ENCODE peak calls at places on chromosomes 2 and 18, in ten cellular contexts. X is activated gamma-delta T cell treated with anti-CD3 and anti-CD28 coated beads, Interleukin-2, amount 50 U/mL, for 16 hours; Q is transverse colon; W is left ventricle myocardium inferior; D is activated CD8-positive, alpha-beta memory T cell treated with anti-CD3 and anti-CD28 coated beads, Interleukin-2, amount 50 U/mL, for 48 hours; K is RKO; E is amniotic epithelial cell; T is hippocampal formation; A is NCI-H1092 treated with DMSO at 0.1 percent for 48 hours; H is T-helper 9 cell. P is an unnamed sample.

GRCh38 chr2:54964271-54964670 is 86.0 kb downstream of the RTN4 start:
- DNase-seq in E (peak), X (no peak), Q (no peak), W (no peak), A (no peak), D (no peak), H (no peak), K (no peak), T (no peak), P (no peak)

GRCh38 chr2:11236335-11236734 is 81.1 kb downstream of the SLC66A3 start:
- DNase-seq in E (peak), A (no peak), T (no peak), X (no peak), W (no peak), K (peak), Q (no peak), D (no peak), H (no peak), P (no peak)

GRCh38 chr2:65294701-65295100 is 67.1 kb downstream of the ACTR2 start:
- DNase-seq in H (no peak), D (no peak), E (no peak), T (no peak), K (no peak), A (no peak), X (no peak), W (no peak), Q (no peak), P (no peak)

GRCh38 chr2:121541495-121541894 is 10.8 kb downstream of the RNU4ATAC start:
- DNase-seq in H (no peak), E (no peak), D (no peak), W (no peak), Q (no peak), X (no peak), A (no peak), K (no peak), T (no peak), P (no peak)

GRCh38 chr18:5515007-5515744 is 28.6 kb downstream of the EPB41L3 start:
- DNase-seq in X (no peak), Q (no peak), A (peak), T (peak), W (no peak), D (no peak), K (no peak), E (no peak), H (no peak), P (no peak)

GRCh38 chr2:10716581-10716980 is 4.8 kb upstream of the ATP6V1C2 start:
- DNase-seq in X (no peak), T (no peak), W (no peak), A (no peak), H (no peak), K (no peak), D (no peak), E (no peak), Q (no peak), P (no peak)

GRCh38 chr2:46632349-46632748 is 153.0 kb downstream of the TMEM247 start:
- DNase-seq in E (peak), X (no peak), H (no peak), D (no peak), A (peak), T (peak), Q (no peak), K (peak), W (no peak), P (no peak)

GRCh38 chr2:9644603-9645002 is 13.8 kb upstream of the YWHAQ start:
- DNase-seq in K (no peak), Q (no peak), D (peak), A (no peak), X (no peak), W (no peak), H (no peak), E (no peak), T (no peak), P (no peak)

GRCh38 chr18:7071600-7071999 is 46.0 kb downstream of the LAMA1 start:
- DNase-seq in Q (no peak), X (no peak), D (no peak), K (no peak), W (no peak), E (peak), T (no peak), H (no peak), A (no peak), P (no peak)

GRCh38 chr2:230719340-230719739 is 6.7 kb downstream of the CAB39 start:
- DNase-seq in H (no peak), D (no peak), T (no peak), E (no peak), W (no peak), X (no peak), K (no peak), A (no peak), Q (no peak), P (no peak)

GRCh38 chr18:54561864-54562263 is 29.2 kb upstream of the DYNAP start:
- DNase-seq in E (no peak), W (no peak), D (no peak), X (no peak), H (no peak), K (no peak), Q (no peak), A (no peak), T (no peak), P (no peak)

GRCh38 chr2:32926708-32927084 is 20.1 kb upstream of the LTBP1 start:
- DNase-seq in A (no peak), D (no peak), X (no peak), E (peak), W (no peak), T (no peak), Q (no peak), K (no peak), H (no peak), P (no peak)

GRCh38 chr2:210189452-210190143 is 18.4 kb upstream of the KANSL1L start:
- DNase-seq in Q (no peak), W (no peak), E (no peak), H (no peak), K (no peak), D (no peak), A (no peak), T (no peak), X (no peak), P (no peak)

GRCh38 chr2:190407246-190407661 is 901 bp upstream of the MFSD6 start:
- DNase-seq in T (peak), E (no peak), H (no peak), K (peak), X (no peak), W (no peak), A (peak), Q (no peak), D (no peak), P (no peak)

GRCh38 chr18:78995740-78996395 is 16.2 kb downstream of the SALL3 start:
- DNase-seq in A (peak), K (no peak), H (no peak), W (no peak), Q (no peak), E (no peak), T (no peak), X (no peak), D (no peak), P (no peak)

GRCh38 chr18:75216212-75216925 is 5.8 kb downstream of the TSHZ1 start:
- DNase-seq in K (no peak), H (no peak), D (no peak), X (no peak), Q (no peak), E (no peak), W (no peak), T (no peak), A (no peak), P (no peak)

GRCh38 chr2:238137885-238138284 is 583 bp upstream of the KLHL30 start:
- DNase-seq in D (no peak), W (no peak), A (no peak), H (no peak), K (no peak), T (no peak), X (no peak), Q (no peak), E (no peak), P (no peak)

GRCh38 chr2:217362290-217362689 is 502.4 kb upstream of the TNP1 start:
- DNase-seq in A (no peak), W (no peak), K (no peak), X (no peak), T (no peak), Q (no peak), E (peak), D (no peak), H (no peak), P (no peak)

GRCh38 chr2:119736021-119736420 is 23.7 kb upstream of the PTPN4 start:
- DNase-seq in D (no peak), Q (no peak), T (no peak), H (no peak), X (no peak), E (no peak), K (no peak), W (no peak), A (no peak), P (no peak)

P was measured in activated effector memory CD4-positive, alpha-beta T cell treated with anti-CD3 and anti-CD28 coated beads, Interleukin-2, amount 50 U/mL, for 16 hours.